ENCODE peak calls at places on chromosomes 3 and 15, in seven cellular contexts. I is fibroblast of lung, K is heart right ventricle, O is A673, H is heart left ventricle, U is cardiac muscle cell, J is HCT116. V is an unnamed sample.

GRCh38 chr15:65032823-65033537 is 3.5 kb upstream of the MTFMT start:
- DNase-seq in K (peak; percentile 38), J (peak; percentile 89), U (peak; percentile 85), I (peak; percentile 71), O (peak; percentile 80), H (peak; percentile 42), V (peak; percentile 85)

GRCh38 chr15:86001200-86001599 is 78.5 kb upstream of the AGBL1 start:
- DNase-seq in J (no peak), K (no peak), H (no peak), U (no peak), I (no peak), O (no peak), V (peak; percentile 10)

GRCh38 chr15:85311647-85312046 is 68.8 kb upstream of the AKAP13 start:
- DNase-seq in J (no peak), K (no peak), O (no peak), I (no peak), U (no peak), H (no peak), V (no peak)

GRCh38 chr3:138594150-138594934 is at the start of gene CEP70:
- DNase-seq in H (peak; percentile 94), O (peak; percentile 96), U (peak; percentile 98), J (peak; percentile 90), K (peak; percentile 93), I (peak; percentile 97), V (peak; percentile 94)

GRCh38 chr15:43488790-43489585 is 4.0 kb downstream of the TP53BP1 start:
- DNase-seq in O (no peak), J (no peak), K (no peak), I (no peak), U (no peak), H (no peak), V (no peak)

GRCh38 chr3:160192310-160192709 is 32.9 kb upstream of the C3orf80 start:
- DNase-seq in O (no peak), H (no peak), J (no peak), K (no peak), U (no peak), I (no peak), V (no peak)

GRCh38 chr15:77688270-77689058 is 55.8 kb upstream of the LINGO1 start:
- DNase-seq in H (no peak), U (no peak), O (no peak), I (no peak), J (no peak), K (no peak), V (no peak)

GRCh38 chr3:11230125-11230524 is 42.1 kb upstream of the ATG7 start:
- DNase-seq in K (no peak), U (no peak), I (no peak), H (no peak), J (no peak), O (no peak), V (no peak)

GRCh38 chr15:39215006-39215405 is 365.9 kb upstream of the THBS1 start:
- DNase-seq in J (no peak), I (peak; percentile 42), H (no peak), O (no peak), K (no peak), U (no peak), V (no peak)

GRCh38 chr15:90594297-90594696 is 64.6 kb downstream of the CRTC3 start:
- DNase-seq in O (peak; percentile 65), U (no peak), J (no peak), I (peak; percentile 50), H (peak; percentile 77), K (peak; percentile 72), V (no peak)

GRCh38 chr3:84685467-84685866 is 273.3 kb upstream of the CADM2 start:
- DNase-seq in I (no peak), J (no peak), O (no peak), K (no peak), H (no peak), U (no peak), V (no peak)

GRCh38 chr3:133376805-133377204 is 23.1 kb upstream of the BFSP2 start:
- DNase-seq in U (no peak), K (no peak), J (no peak), O (peak; percentile 56), H (no peak), I (peak; percentile 7), V (no peak)

GRCh38 chr3:73341272-73341671 is 279.8 kb downstream of the EBLN2 start:
- DNase-seq in I (no peak), H (no peak), O (no peak), U (no peak), J (no peak), K (no peak), V (no peak)

GRCh38 chr15:29124581-29125381 is 144.8 kb downstream of the NSMCE3 start:
- DNase-seq in J (peak; percentile 73), I (no peak), U (no peak), O (no peak), K (no peak), H (no peak), V (peak; percentile 17)

GRCh38 chr15:62059818-62060115 is 480 bp downstream of the VPS13C start:
- DNase-seq in H (peak; percentile 45), I (peak; percentile 63), J (no peak), K (peak; percentile 48), O (peak; percentile 53), U (peak; percentile 54), V (peak; percentile 72)

GRCh38 chr3:169813757-169814517 is 1.2 kb upstream of the LRRC34 start:
- DNase-seq in K (no peak), J (no peak), O (peak; percentile 64), I (no peak), H (no peak), U (no peak), V (peak; percentile 34)

GRCh38 chr15:70158996-70159355 is 61.3 kb upstream of the TLE3 start:
- DNase-seq in O (no peak), I (no peak), K (no peak), J (no peak), H (no peak), U (no peak), V (no peak)

DNA sequence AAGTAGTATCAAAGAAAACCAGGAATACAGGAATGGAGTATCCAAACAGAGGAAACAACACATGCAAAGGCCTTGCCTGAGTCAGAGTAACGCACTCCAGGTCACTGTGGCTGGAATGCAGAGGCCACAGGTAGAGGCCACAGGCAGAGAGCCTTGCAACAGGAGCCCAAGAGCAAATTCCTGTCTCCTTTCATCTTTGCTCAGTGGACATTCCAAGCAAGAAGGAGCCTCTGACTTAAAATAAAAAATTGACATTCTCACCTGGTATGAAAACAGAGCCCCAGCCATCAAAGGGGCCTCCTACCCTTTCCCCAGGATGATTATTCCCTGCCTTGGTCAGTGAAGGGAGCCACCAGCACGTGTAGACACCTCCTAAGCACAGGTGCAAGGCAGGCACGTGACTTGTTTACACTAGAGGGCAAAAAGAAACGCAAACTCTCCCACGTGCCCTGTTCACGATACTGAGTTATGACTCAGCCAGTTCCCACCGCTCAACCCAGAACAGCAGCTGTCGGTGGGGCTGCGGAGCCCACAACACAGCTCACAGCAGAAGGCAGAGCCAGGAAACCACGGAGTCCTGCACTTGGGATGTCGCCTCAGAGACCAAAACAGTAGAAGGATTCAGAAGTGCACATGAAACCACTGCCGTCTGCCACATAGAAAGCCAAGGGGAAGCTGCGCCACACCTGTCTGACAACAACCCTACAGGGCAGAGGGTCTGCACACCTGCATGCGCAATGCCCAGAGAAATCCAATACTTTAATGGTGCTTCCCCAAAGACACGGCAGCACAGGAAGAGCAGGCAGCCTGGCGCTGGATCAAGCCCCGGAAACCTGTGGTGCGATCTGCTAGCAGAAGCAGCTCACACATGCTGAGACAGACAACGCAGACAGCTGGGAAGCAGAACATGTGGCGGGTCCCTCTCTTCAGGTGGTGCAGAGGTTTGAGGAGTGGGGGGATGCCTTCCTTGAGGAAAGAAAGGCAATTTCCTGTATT is 52.1 kb downstream of the ITGB5 start:
- DNase-seq in K (peak; percentile 70), I (peak; percentile 91), O (peak; percentile 80), J (peak; percentile 75), U (no peak), H (peak; percentile 69), V (peak; percentile 97)
- H3K4me3 ChIP-seq in K (peak overlapping the region; percentile 2), I (no peak overlapping the region), O (no peak overlapping the region), J (peak overlapping the region; percentile 21), U (no peak overlapping the region), H (no peak overlapping the region), V (peak overlapping the region; percentile 37)

GRCh38 chr3:149449799-149450198 is 24.7 kb upstream of the TM4SF4 start:
- DNase-seq in J (no peak), U (peak; percentile 21), I (no peak), H (no peak), O (no peak), K (no peak), V (no peak)
- H3K27ac ChIP-seq in J (no peak overlapping the region), U (peak overlapping the region; percentile 68), I (no peak overlapping the region), H (peak overlapping the region; percentile 42), O (no peak overlapping the region), K (no peak overlapping the region), V (no peak overlapping the region)

GRCh38 chr3:47109393-47109792 is 54.5 kb downstream of the SETD2 start:
- DNase-seq in U (no peak), J (no peak), I (no peak), H (no peak), O (no peak), K (no peak), V (no peak)
- H3K36me3 ChIP-seq in U (peaks cover 31% of the 10 kb centered on the region), J (peaks cover 11% of the 10 kb centered on the region), I (peaks cover 3% of the 10 kb centered on the region), H (peaks cover 15% of the 10 kb centered on the region), O (peaks cover 9% of the 10 kb centered on the region), K (peaks cover 95% of the 10 kb centered on the region), V (peaks cover 41% of the 10 kb centered on the region)

GRCh38 chr3:51706021-51706485 is 815 bp upstream of the GRM2 start:
- DNase-seq in I (no peak), U (no peak), H (no peak), O (no peak), K (no peak), J (no peak), V (no peak)

GRCh38 chr3:51708216-51708845 is 1.5 kb downstream of the GRM2 start:
- DNase-seq in J (no peak), U (no peak), I (no peak), K (no peak), O (no peak), H (peak; percentile 1), V (no peak)

GRCh38 chr3:51705276-51706020 is 1.4 kb upstream of the GRM2 start:
- DNase-seq in H (no peak), J (no peak), U (no peak), I (no peak), O (no peak), K (no peak), V (no peak)

GRCh38 chr3:51709004-51709420 is 2.1 kb downstream of the GRM2 start:
- DNase-seq in K (no peak), H (peak; percentile 2), O (no peak), J (no peak), I (no peak), U (no peak), V (no peak)

DNA sequence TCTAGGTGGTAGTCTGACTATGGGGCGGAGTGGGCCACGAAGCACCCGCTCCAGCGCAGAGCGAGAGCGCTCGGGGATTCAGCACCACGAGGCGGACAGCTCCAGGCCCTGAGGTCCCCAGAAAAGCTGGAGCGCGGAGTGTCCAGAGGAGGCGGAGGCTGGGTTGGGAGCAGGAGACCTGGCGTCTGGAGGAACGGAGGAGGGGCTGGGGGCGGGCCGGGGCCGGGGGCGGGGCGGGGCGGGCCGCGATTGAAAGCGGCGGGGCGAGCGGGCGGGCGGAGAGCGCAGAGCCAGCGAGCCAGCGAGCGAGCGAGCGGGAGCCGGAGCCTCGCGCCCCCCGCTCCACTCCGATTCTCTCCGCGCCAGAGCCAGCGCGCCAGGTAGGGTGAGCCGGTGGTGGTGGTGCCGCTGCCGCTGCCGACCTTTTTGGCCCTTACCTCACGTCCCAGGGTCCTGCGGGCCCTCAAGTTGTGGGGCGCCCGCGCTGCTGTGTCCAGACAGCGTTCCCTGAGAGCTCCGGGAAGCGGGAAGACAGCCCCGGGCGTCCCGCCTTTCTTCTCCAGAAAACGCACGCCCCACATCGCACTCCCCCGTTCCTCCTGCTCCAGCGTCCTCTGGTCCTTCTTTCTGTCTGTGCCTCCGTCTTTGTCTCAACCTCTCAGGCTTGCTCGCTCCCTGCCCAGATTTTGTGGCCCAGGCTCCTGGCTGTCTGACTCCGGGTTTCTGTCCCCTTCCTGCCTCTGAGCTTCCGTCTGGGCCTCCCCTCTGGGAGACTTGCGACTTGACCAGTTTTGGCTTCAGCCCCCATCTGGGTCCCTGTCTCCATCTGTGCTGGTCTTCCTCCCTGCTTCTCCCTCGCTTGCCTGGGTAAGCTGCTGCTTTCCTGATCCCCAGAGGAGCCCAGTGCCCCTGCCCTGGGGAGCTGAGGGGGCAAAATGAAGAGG is at the start of gene GRM2:
- DNase-seq in I (peak; percentile 87), K (peak; percentile 85), J (no peak), O (peak; percentile 87), U (peak; percentile 97), H (peak; percentile 79), V (peak; percentile 73)
- H3K4me3 ChIP-seq in I (no peak within 1 kb of the TSS), K (peak within 1 kb of the TSS; percentile 48), J (no peak within 1 kb of the TSS), O (peak within 1 kb of the TSS; percentile 40), U (peak within 1 kb of the TSS; percentile 33), H (peak within 1 kb of the TSS; percentile 45), V (peak within 1 kb of the TSS; percentile 36)

V was measured in SJCRH30.